ENCODE peak calls at places on chromosomes 5 and 9, in ten cellular contexts. D is effector memory CD8-positive, alpha-beta T cell; L is amniotic stem cell; S is sigmoid colon; A is astrocyte; T is adrenal gland; K is activated T-helper 9 cell treated with anti-CD3 and anti-CD28 coated beads, Interleukin-2, amount 50 U/mL, for 16 hours; E is HAP-1; B is posterior vena cava; M is NCI-H1092 treated with DMSO at 0.1 percent for 48 hours. Q is an unnamed sample.

GRCh38 chr5:39709032-39709431 is 284.3 kb upstream of the DAB2 start:
- DNase-seq in D (no peak), L (no peak), S (no peak), A (no peak), T (no peak), K (no peak), E (no peak), B (no peak), M (no peak), Q (no peak)

GRCh38 chr9:81855538-81855937 is 72.7 kb upstream of the SPATA31D4 start:
- DNase-seq in D (no peak), L (peak; percentile 17), S (no peak), A (peak; percentile 72), T (no peak), K (no peak), E (no peak), B (no peak), M (no peak), Q (no peak)

GRCh38 chr9:106284300-106284699 is 578.7 kb upstream of the ZNF462 start:
- DNase-seq in D (no peak), L (no peak), S (no peak), A (no peak), T (no peak), K (no peak), E (peak; percentile 39), B (no peak), M (peak; percentile 47), Q (no peak)

GRCh38 chr9:115396071-115396529 is 278.1 kb upstream of the TNC start:
- DNase-seq in D (no peak), L (no peak), S (no peak), A (peak; percentile 69), T (no peak), K (no peak), E (no peak), B (no peak), M (peak; percentile 28), Q (no peak)

GRCh38 chr5:63854076-63854475 is 108.2 kb downstream of the HTR1A start:
- DNase-seq in D (no peak), L (no peak), S (no peak), A (no peak), T (no peak), K (no peak), E (no peak), B (no peak), M (no peak), Q (no peak)

GRCh38 chr5:1524481-1524798 is 680 bp upstream of the LPCAT1 start:
- DNase-seq in D (no peak), L (no peak), S (peak; percentile 64), A (no peak), T (peak; percentile 13), K (no peak), E (no peak), B (no peak), M (no peak), Q (no peak)

GRCh38 chr5:1021136-1021968 is 12.8 kb downstream of the NKD2 start:
- DNase-seq in D (no peak), L (no peak), S (peak; percentile 55), A (no peak), T (no peak), K (no peak), E (no peak), B (peak; percentile 69), M (no peak), Q (no peak)

GRCh38 chr9:99650187-99650874 is 171.4 kb upstream of the NR4A3 start:
- DNase-seq in D (no peak), L (no peak), S (no peak), A (no peak), T (no peak), K (no peak), E (no peak), B (peak; percentile 78), M (no peak), Q (no peak)

GRCh38 chr5:127706691-127707090 is 3.5 kb downstream of the CCDC192 start:
- DNase-seq in D (no peak), L (no peak), S (no peak), A (no peak), T (no peak), K (no peak), E (no peak), B (no peak), M (no peak), Q (no peak)

GRCh38 chr5:1747079-1747802 is 52.4 kb downstream of the MRPL36 start:
- DNase-seq in D (no peak), L (no peak), S (peak; percentile 38), A (no peak), T (no peak), K (no peak), E (no peak), B (peak; percentile 45), M (no peak), Q (peak; percentile 55)

GRCh38 chr9:114506082-114506390 is 763 bp upstream of the WHRN start:
- DNase-seq in D (no peak), L (no peak), S (no peak), A (no peak), T (no peak), K (no peak), E (no peak), B (no peak), M (no peak), Q (no peak)

GRCh38 chr5:177429248-177430045 is 3.0 kb downstream of the GRK6 start:
- DNase-seq in D (peak; percentile 76), L (no peak), S (peak; percentile 86), A (no peak), T (peak; percentile 54), K (peak; percentile 81), E (no peak), B (peak; percentile 93), M (no peak), Q (no peak)

GRCh38 chr5:141598389-141599360 is 20.1 kb downstream of the DIAPH1 start:
- DNase-seq in D (no peak), L (no peak), S (no peak), A (peak; percentile 57), T (no peak), K (no peak), E (no peak), B (no peak), M (no peak), Q (no peak)

GRCh38 chr9:16828335-16829281 is 41.9 kb downstream of the BNC2 start:
- DNase-seq in D (no peak), L (no peak), S (peak; percentile 78), A (peak; percentile 59), T (peak; percentile 22), K (no peak), E (peak; percentile 21), B (no peak), M (no peak), Q (no peak)

GRCh38 chr5:62314431-62314830 is 8.4 kb downstream of the KIF2A start:
- DNase-seq in D (no peak), L (no peak), S (no peak), A (no peak), T (no peak), K (no peak), E (no peak), B (no peak), M (no peak), Q (no peak)

GRCh38 chr5:79771387-79771786 is 81.8 kb downstream of the CMYA5 start:
- DNase-seq in D (no peak), L (no peak), S (no peak), A (peak; percentile 86), T (no peak), K (no peak), E (no peak), B (no peak), M (no peak), Q (no peak)

GRCh38 chr9:133938670-133939258 is 53.4 kb downstream of the VAV2 start:
- DNase-seq in D (no peak), L (no peak), S (no peak), A (no peak), T (no peak), K (no peak), E (no peak), B (no peak), M (no peak), Q (no peak)

GRCh38 chr5:343461-344401 is 22.2 kb downstream of the AHRR start:
- DNase-seq in D (peak; percentile 36), L (peak; percentile 51), S (no peak), A (peak; percentile 55), T (peak; percentile 68), K (no peak), E (no peak), B (no peak), M (peak; percentile 22), Q (no peak)

GRCh38 chr9:18791074-18791473 is 241.9 kb downstream of the SAXO1 start:
- DNase-seq in D (no peak), L (no peak), S (no peak), A (no peak), T (no peak), K (no peak), E (peak; percentile 56), B (no peak), M (no peak), Q (no peak)

GRCh38 chr9:19748278-19749126 is 40.3 kb downstream of the SLC24A2 start:
- DNase-seq in D (no peak), L (no peak), S (no peak), A (no peak), T (no peak), K (no peak), E (no peak), B (no peak), M (no peak), Q (no peak)

GRCh38 chr9:37897665-37898064 is 6.3 kb downstream of the SLC25A51 start:
- DNase-seq in D (no peak), L (no peak), S (no peak), A (peak; percentile 33), T (no peak), K (no peak), E (no peak), B (no peak), M (no peak), Q (no peak)

GRCh38 chr9:93958875-93959682 is 3.9 kb upstream of the BARX1 start:
- DNase-seq in D (no peak), L (no peak), S (peak; percentile 64), A (no peak), T (no peak), K (no peak), E (no peak), B (peak; percentile 83), M (no peak), Q (no peak)